ENCODE peak calls at places on chromosomes 13 and 19, in four cellular contexts. G is K562, L is endothelial cell of umbilical vein, P is IMR-90. N is an unnamed sample.

GRCh38 chr19:2266183-2266993 is 10.2 kb upstream of the JSRP1 start:
- DNase-seq in P (peak), G (peak), L (peak), N (peak)

GRCh38 chr13:49681837-49682236 is 9.4 kb downstream of the EBPL start:
- DNase-seq in P (peak), G (no peak), L (no peak), N (no peak)

GRCh38 chr19:38617283-38617763 is 430 bp downstream of the MAP4K1 start:
- DNase-seq in P (no peak), L (no peak), G (no peak), N (no peak)

GRCh38 chr13:49652691-49653305 is 24.5 kb downstream of the ARL11 start:
- DNase-seq in G (peak), P (peak), L (peak), N (peak)

GRCh38 chr13:32134991-32135390 is 103.4 kb downstream of the FRY start:
- DNase-seq in G (no peak), P (no peak), L (no peak), N (no peak)

GRCh38 chr13:20824762-20825161 is 51.0 kb upstream of the EEF1AKMT1 start:
- DNase-seq in G (no peak), L (no peak), P (peak), N (no peak)

GRCh38 chr19:23699521-23699860 is 12.5 kb upstream of the ZNF675 start:
- DNase-seq in P (no peak), L (no peak), G (no peak), N (no peak)

GRCh38 chr13:98260357-98261164 is 83.5 kb upstream of the RNF113B start:
- DNase-seq in G (no peak), P (no peak), L (no peak), N (peak)

GRCh38 chr13:46866150-46866549 is 30.7 kb downstream of the HTR2A start:
- DNase-seq in G (no peak), L (no peak), P (peak), N (peak)

GRCh38 chr13:67549331-67549730 is 319.2 kb upstream of the PCDH9 start:
- DNase-seq in G (no peak), L (no peak), P (peak), N (no peak)

GRCh38 chr13:26457212-26457611 is 100.3 kb upstream of the WASF3 start:
- DNase-seq in L (no peak), G (no peak), P (no peak), N (no peak)

GRCh38 chr19:18198374-18198773 is 5.4 kb downstream of the MPV17L2 start:
- DNase-seq in G (no peak), L (no peak), P (no peak), N (no peak)

GRCh38 chr19:43534811-43535761 is 2.1 kb downstream of the ZNF575 start:
- DNase-seq in P (peak), L (peak), G (peak), N (peak)

GRCh38 chr19:47310819-47311218 is 1.2 kb downstream of the C5AR1 start:
- DNase-seq in G (no peak), P (peak), L (no peak), N (no peak)

GRCh38 chr19:491146-491741 is 5.0 kb upstream of the MADCAM1 start:
- DNase-seq in L (no peak), P (no peak), G (peak), N (no peak)

GRCh38 chr19:46478356-46478986 is 7.1 kb upstream of the PNMA8A start:
- DNase-seq in G (peak), P (peak), L (no peak), N (no peak)

GRCh38 chr19:46351241-46352041 is 4.6 kb downstream of the PPP5C start:
- DNase-seq in G (no peak), L (peak), P (peak), N (peak)

GRCh38 chr13:98173431-98173921 is 3.6 kb downstream of the RNF113B start:
- DNase-seq in P (peak), G (no peak), L (peak), N (peak)

GRCh38 chr19:49655570-49656455 is 9.8 kb downstream of the IRF3 start:
- DNase-seq in L (no peak), G (no peak), P (no peak), N (no peak)

GRCh38 chr13:69928262-69928661 is 179.4 kb upstream of the ATXN8OS start:
- DNase-seq in L (no peak), G (no peak), P (no peak), N (no peak)

GRCh38 chr19:44847144-44848035 is 1.3 kb downstream of the NECTIN2 start:
- DNase-seq in L (peak), P (peak), G (peak), N (peak)

GRCh38 chr13:30908416-30908980 is 2.4 kb downstream of the MEDAG start:
- DNase-seq in P (peak), L (peak), G (no peak), N (peak)

GRCh38 chr13:73411067-73411809 is 352.4 kb downstream of the KLF5 start:
- DNase-seq in G (no peak), P (peak), L (no peak), N (no peak)

GRCh38 chr13:75963318-75963717 is 327.2 kb downstream of the LMO7 start:
- DNase-seq in P (no peak), L (no peak), G (peak), N (no peak)

GRCh38 chr13:79776538-79776937 is 295.6 kb downstream of the NDFIP2 start:
- DNase-seq in P (peak), G (no peak), L (no peak), N (no peak)

GRCh38 chr13:24505256-24505655 is 7.3 kb downstream of the PARP4 start:
- DNase-seq in L (peak), G (peak), P (no peak), N (no peak)

GRCh38 chr13:43356566-43356965 is 333.2 kb downstream of the DNAJC15 start:
- DNase-seq in L (no peak), G (no peak), P (peak), N (no peak)

GRCh38 chr19:8481616-8482015 is 20.8 kb downstream of the PRAM1 start:
- DNase-seq in P (no peak), L (no peak), G (no peak), N (no peak)

GRCh38 chr13:80048802-80049201 is 292.1 kb downstream of the SPRY2 start:
- DNase-seq in L (peak), P (peak), G (peak), N (peak)

GRCh38 chr19:45455707-45456499 is 11.9 kb upstream of the FOSB start:
- DNase-seq in G (peak), L (peak), P (peak), N (peak)

GRCh38 chr19:33156354-33156753 is 24.4 kb downstream of the WDR88 start:
- DNase-seq in P (peak), G (no peak), L (no peak), N (no peak)

GRCh38 chr19:39472746-39473442 is 7.7 kb upstream of the TIMM50 start:
- DNase-seq in G (no peak), P (no peak), L (no peak), N (no peak)

GRCh38 chr13:38951525-38952313 is 38.9 kb downstream of the STOML3 start:
- DNase-seq in L (peak), P (no peak), G (no peak), N (no peak)

GRCh38 chr19:14395710-14396338 is 14.6 kb downstream of the ADGRE5 start:
- DNase-seq in P (no peak), G (no peak), L (no peak), N (no peak)

DNA sequence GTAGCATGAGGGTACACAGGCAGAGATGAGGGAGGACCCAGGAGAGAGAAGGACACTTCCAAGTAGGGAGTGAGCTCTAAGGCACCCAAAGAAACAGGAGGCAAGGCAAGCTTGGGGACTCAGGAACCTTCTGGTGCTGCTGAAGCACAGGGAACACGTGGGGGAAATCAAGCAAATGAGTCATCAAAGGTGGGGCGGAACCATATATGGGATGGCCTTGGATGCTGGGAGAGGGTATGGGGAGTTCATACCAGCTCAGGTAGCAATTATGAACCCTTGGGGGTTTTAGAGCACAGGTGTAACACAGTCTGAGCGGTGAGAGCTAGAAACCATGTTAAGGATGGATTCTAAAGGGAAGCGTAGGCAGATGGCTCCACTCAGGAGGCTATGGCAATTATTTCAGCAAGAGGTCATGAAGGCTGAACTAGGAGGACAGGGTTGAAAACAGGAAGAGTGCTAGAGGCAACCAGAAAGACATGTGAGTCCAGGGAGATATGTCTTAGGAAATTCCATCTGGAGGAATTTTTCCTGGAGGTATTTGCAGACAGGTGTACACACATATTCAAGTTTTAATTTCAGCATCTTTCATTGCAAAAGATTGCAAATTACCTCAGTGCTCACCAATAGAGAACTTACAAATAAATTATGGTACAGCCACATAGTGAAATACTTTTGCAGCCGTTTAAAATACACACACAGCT is 77.1 kb downstream of the STARD13 start:
- DNase-seq in G (no peak), L (no peak), P (no peak), N (no peak)
- TF ChIP-seq CTCF in G (no peak), L (no peak), P (no peak), N (no peak)

DNA sequence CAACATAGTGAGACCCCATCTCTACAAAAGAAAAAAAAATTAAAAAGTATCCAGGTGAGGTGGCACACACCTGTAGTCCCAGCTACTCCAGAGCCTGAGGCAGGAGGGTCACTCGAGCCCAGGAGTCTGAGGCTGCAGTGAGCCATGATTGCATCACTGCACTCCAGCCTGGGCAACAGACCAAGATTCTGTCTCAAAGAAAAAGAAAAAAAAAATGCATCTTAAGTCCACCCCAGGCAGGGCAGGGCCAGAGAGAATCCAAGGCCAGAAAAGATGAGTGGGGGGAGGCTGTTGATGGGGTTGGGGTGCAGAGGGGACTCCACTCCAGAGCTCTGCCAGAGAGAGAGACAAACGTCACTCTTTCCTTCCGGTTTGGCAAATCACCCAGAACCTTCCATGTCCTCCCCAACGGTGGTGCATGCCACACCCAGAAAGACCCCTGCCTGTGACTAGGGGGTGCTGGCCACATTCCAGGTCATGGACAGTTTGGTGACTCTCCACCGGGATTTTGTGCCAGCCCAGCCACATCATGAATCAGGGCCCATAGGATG is 431 bp downstream of the FUT3 start:
- DNase-seq in G (peak), L (no peak), P (peak), N (peak)
- H3K27ac ChIP-seq in G (no peak), L (no peak), P (no peak), N (no peak)

DNA sequence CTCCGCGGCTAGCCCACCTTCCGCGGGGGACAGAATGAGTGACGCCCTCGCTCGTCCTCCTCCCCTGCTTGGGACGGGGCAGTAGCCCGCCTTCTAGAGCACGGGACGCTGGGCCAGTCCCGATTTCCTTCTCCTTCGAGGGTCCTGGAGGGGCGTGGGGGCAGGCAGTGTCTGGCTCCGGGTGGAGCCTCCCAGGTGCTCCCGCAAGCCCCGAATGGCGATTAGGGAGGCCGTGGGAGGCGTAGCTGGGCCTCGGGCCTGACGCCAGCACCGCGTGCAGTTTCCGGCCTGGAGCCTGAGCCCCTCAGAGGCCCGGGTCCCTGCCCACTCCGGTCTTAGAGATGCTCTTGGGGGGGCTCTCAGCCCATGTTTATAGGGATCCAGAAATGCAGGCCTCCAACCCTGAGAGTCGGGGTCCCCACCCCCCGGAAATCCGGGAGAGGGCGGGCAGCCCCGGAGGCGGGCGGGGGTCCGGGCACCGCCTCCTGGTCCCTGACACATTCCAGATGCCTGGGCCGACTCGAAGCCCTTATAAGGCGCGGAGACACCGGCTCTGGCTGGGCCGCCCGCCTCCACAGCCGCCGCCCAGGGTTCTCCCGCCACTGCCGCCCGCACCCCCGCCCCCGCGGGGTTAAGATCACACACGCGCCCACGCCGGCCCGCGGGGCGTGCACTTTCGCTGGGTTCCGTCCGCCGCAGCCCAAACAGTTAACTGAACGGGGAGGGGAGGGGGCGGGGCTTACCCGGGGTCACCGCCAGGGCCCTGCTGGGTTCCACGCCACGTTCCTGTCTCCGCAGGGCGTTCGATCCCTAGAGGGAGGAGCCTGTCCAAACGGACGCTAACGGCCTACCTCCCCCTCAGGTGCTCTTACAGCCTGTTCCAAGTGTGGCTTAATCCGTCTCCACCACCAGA is 1.5 kb downstream of the MYADM start:
- DNase-seq in G (peak), P (peak), L (peak), N (peak)
- TF ChIP-seq POLR2A in G (peak), P (peak), L (peak), N (peak)

GRCh38 chr13:29402168-29402621 is 193.3 kb downstream of the SLC7A1 start:
- DNase-seq in P (peak), L (no peak), G (peak), N (no peak)
- TF ChIP-seq CTCF in P (no peak), L (no peak), G (no peak), N (no peak)

GRCh38 chr19:3599776-3600183 is 6.9 kb downstream of the TBXA2R start:
- DNase-seq in G (peak), P (no peak), L (no peak), N (no peak)
- H3K27ac ChIP-seq in G (no peak), P (no peak), L (no peak), N (no peak)

DNA sequence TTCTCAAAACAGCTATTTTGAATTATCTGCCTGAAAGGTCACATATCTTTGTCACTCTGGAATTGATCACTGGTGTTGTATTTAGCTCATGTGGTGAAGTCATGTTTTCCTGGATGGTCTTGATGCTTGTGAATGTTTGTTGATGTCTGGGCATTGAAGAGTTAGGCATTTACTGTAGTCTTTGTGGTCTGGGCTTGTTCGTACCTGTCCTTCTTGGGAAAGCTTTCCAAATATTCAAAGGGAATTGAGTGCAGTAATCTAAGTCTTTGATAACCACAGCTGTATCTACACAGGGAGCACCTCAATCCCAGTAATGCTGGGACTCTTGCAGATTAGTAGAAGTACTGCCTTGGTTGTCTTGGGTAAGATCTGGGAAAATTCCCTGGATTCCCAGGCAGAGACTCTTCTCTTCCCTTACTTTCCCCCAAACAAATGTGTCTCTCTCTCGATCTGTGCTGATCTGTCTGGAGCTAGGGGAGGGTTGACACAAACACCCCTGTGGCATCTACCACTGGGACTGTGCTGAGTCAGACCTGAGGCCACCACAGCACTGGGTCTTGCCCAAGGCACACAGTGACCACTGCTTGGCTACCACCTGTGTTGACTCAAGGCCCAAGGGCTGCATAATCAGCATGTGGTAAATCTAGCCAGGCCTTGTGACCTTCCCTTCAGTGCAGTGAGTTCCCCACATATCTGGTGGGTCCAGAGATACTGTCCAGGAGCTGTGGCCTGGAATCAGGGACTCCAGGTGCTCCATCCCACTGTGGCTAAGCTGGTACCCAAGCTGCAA is 5.5 kb upstream of the CYP4F3 start:
- DNase-seq in P (no peak), L (no peak), G (no peak), N (no peak)
- TF ChIP-seq POLR2A in P (no peak), L (no peak), G (no peak), N (no peak)

DNA sequence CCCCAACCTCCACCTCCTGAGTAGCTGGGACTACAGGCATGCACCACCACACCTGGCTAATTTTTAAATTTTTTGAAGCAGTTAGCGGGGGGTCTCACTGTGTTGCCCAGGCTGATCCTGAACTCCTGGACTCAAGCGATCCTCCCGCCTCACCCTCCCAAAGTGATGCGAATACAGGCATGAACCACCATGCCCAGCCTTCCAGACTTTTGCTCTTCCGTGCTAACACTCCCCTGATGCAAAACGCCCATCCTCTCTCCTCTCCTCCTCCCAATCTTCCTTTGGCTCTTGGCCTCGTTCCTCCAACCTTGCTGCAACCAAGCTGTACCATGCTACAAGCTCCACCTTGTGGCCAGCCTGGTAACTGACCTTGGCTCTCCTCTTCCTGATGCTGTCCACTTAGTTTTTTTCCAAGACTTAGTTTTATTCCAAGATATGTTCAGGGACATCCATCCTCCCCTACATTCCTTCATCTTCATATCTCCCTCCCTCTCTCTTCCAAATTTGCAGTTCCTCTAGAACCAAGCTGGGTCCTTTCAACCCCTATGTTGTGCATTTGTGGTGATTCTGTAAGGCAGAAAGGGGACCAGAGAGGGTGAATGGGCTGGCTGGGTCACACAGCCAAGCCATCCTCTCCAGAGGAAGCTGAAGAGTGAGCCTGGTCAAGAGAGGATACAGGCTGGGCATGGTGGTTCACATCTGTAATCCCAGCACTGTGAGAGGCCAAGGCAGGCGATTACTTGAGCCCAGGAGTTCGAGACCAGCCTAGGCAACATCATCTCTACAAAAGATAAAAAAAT is 32.8 kb downstream of the TINCR start:
- DNase-seq in P (peak), L (no peak), G (peak), N (no peak)
- TF ChIP-seq CTCF in P (peak), L (peak), G (peak), N (no peak)

GRCh38 chr13:51727634-51728274 is 76.2 kb downstream of the DHRS12 start:
- DNase-seq in L (no peak), G (no peak), P (no peak), N (no peak)
- H3K27ac ChIP-seq in L (no peak), G (no peak), P (no peak), N (no peak)

GRCh38 chr13:113448885-113449692 is 4.2 kb downstream of the ADPRHL1 start:
- DNase-seq in L (no peak), G (peak), P (no peak), N (no peak)
- TF ChIP-seq POLR2A in L (no peak), G (peak), P (no peak), N (no peak)

N was measured in thyroid gland.